ENCODE peak calls at places on chromosomes 16 and 17, in six cellular contexts. Z is uterus, N is sigmoid colon, C is heart right ventricle, W is epithelial cell of esophagus, D is fibroblast of lung. A is an unnamed sample.

GRCh38 chr16:26391833-26392232 is 674.9 kb upstream of the C16orf82 start:
- DNase-seq in Z (no peak), N (no peak), C (no peak), W (no peak), D (no peak), A (no peak)

GRCh38 chr16:67967956-67968439 is 439 bp downstream of the SLC12A4 start:
- DNase-seq in Z (peak; percentile 65), N (no peak), C (peak; percentile 68), W (peak; percentile 21), D (peak; percentile 39), A (no peak)

GRCh38 chr16:87809150-87809902 is 43.5 kb upstream of the KLHDC4 start:
- DNase-seq in Z (no peak), N (no peak), C (no peak), W (no peak), D (no peak), A (peak; percentile 16)

GRCh38 chr17:61532818-61533217 is 58.2 kb downstream of the NACA2 start:
- DNase-seq in Z (no peak), N (no peak), C (no peak), W (no peak), D (no peak), A (no peak)

GRCh38 chr17:81999587-81999974 is 22.2 kb downstream of the ASPSCR1 start:
- DNase-seq in Z (no peak), N (no peak), C (no peak), W (no peak), D (no peak), A (no peak)

GRCh38 chr17:74192950-74193781 is 10.3 kb upstream of the RPL38 start:
- DNase-seq in Z (no peak), N (peak; percentile 90), C (peak; percentile 40), W (peak; percentile 69), D (peak; percentile 71), A (no peak)

GRCh38 chr16:82197540-82198240 is 27.7 kb upstream of the MPHOSPH6 start:
- DNase-seq in Z (peak; percentile 48), N (no peak), C (no peak), W (peak; percentile 96), D (no peak), A (peak; percentile 67)

GRCh38 chr17:80063815-80064585 is 27.6 kb downstream of the CCDC40 start:
- DNase-seq in Z (peak; percentile 64), N (peak; percentile 90), C (peak; percentile 38), W (peak; percentile 66), D (peak; percentile 87), A (peak; percentile 81)

GRCh38 chr16:85199069-85199725 is 86.9 kb upstream of the CIBAR2 start:
- DNase-seq in Z (no peak), N (no peak), C (no peak), W (no peak), D (no peak), A (no peak)

GRCh38 chr16:28845173-28846079 is 722 bp downstream of the TUFM start:
- DNase-seq in Z (no peak), N (no peak), C (no peak), W (peak; percentile 62), D (no peak), A (peak; percentile 44)

GRCh38 chr17:45227631-45228120 is 6.0 kb downstream of the FMNL1 start:
- DNase-seq in Z (no peak), N (no peak), C (no peak), W (no peak), D (no peak), A (no peak)

GRCh38 chr16:22257440-22257839 is 39.8 kb upstream of the POLR3E start:
- DNase-seq in Z (no peak), N (no peak), C (no peak), W (no peak), D (no peak), A (no peak)

GRCh38 chr17:1958134-1958881 is 66.8 kb downstream of the RTN4RL1 start:
- DNase-seq in Z (no peak), N (no peak), C (no peak), W (no peak), D (no peak), A (no peak)

GRCh38 chr16:29835926-29836325 is 15.7 kb downstream of the MVP start:
- DNase-seq in Z (no peak), N (no peak), C (no peak), W (no peak), D (no peak), A (no peak)

GRCh38 chr16:11743308-11744074 is 834 bp upstream of the TXNDC11 start:
- DNase-seq in Z (peak; percentile 44), N (peak; percentile 83), C (no peak), W (peak; percentile 65), D (peak; percentile 68), A (peak; percentile 76)

GRCh38 chr17:9465216-9465921 is 110.3 kb downstream of the STX8 start:
- DNase-seq in Z (no peak), N (no peak), C (no peak), W (peak; percentile 82), D (peak; percentile 71), A (peak; percentile 87)

GRCh38 chr17:19454074-19454473 is 43.0 kb downstream of the RNF112 start:
- DNase-seq in Z (no peak), N (no peak), C (no peak), W (no peak), D (no peak), A (no peak)

GRCh38 chr17:19306160-19307111 is 56.1 kb downstream of the B9D1 start:
- DNase-seq in Z (no peak), N (peak; percentile 66), C (no peak), W (no peak), D (no peak), A (no peak)

GRCh38 chr16:16045879-16046278 is 96.5 kb downstream of the ABCC1 start:
- DNase-seq in Z (no peak), N (no peak), C (no peak), W (no peak), D (no peak), A (no peak)

GRCh38 chr17:41733348-41734138 is 900 bp downstream of the HAP1 start:
- DNase-seq in Z (no peak), N (no peak), C (no peak), W (no peak), D (no peak), A (no peak)

GRCh38 chr17:58932956-58933355 is 173.7 kb downstream of the TRIM37 start:
- DNase-seq in Z (no peak), N (no peak), C (no peak), W (peak; percentile 51), D (no peak), A (no peak)

GRCh38 chr16:14362774-14363371 is 267.2 kb downstream of the PARN start:
- DNase-seq in Z (no peak), N (peak; percentile 72), C (no peak), W (peak; percentile 36), D (peak; percentile 51), A (peak; percentile 29)

GRCh38 chr17:40528692-40529417 is 27.4 kb upstream of the TNS4 start:
- DNase-seq in Z (peak; percentile 11), N (peak; percentile 17), C (no peak), W (no peak), D (no peak), A (no peak)

GRCh38 chr17:78122221-78122990 is 6.1 kb downstream of the TMC6 start:
- DNase-seq in Z (no peak), N (no peak), C (peak; percentile 14), W (no peak), D (no peak), A (no peak)

GRCh38 chr16:31714899-31715504 is 158.6 kb upstream of the ZNF267 start:
- DNase-seq in Z (no peak), N (no peak), C (no peak), W (peak; percentile 16), D (no peak), A (no peak)

GRCh38 chr17:61150686-61151299 is 248.8 kb upstream of the TBX2 start:
- DNase-seq in Z (no peak), N (no peak), C (no peak), W (no peak), D (no peak), A (no peak)

GRCh38 chr17:42920922-42921321 is 20.3 kb downstream of the G6PC1 start:
- DNase-seq in Z (no peak), N (no peak), C (peak; percentile 45), W (no peak), D (no peak), A (peak; percentile 29)

GRCh38 chr16:89193021-89193575 is 7.2 kb downstream of the SLC22A31 start:
- DNase-seq in Z (no peak), N (no peak), C (peak; percentile 72), W (peak; percentile 78), D (no peak), A (no peak)

GRCh38 chr16:89195521-89196171 is 4.7 kb downstream of the SLC22A31 start:
- DNase-seq in Z (no peak), N (no peak), C (no peak), W (no peak), D (no peak), A (no peak)

GRCh38 chr16:89194340-89195311 is 5.7 kb downstream of the SLC22A31 start:
- DNase-seq in Z (no peak), N (no peak), C (no peak), W (no peak), D (no peak), A (no peak)

GRCh38 chr16:89191901-89192184 is 8.5 kb downstream of the SLC22A31 start:
- DNase-seq in Z (no peak), N (no peak), C (no peak), W (no peak), D (no peak), A (no peak)

GRCh38 chr16:89193576-89194293 is 6.6 kb downstream of the SLC22A31 start:
- DNase-seq in Z (no peak), N (no peak), C (no peak), W (no peak), D (no peak), A (no peak)
- H3K4me3 ChIP-seq in Z (no peak overlapping the region), N (no peak overlapping the region), C (no peak overlapping the region), W (no peak overlapping the region), D (no peak overlapping the region), A (no peak overlapping the region)

GRCh38 chr16:66441586-66442375 is 14.7 kb downstream of the BEAN1 start:
- DNase-seq in Z (no peak), N (no peak), C (no peak), W (peak; percentile 61), D (no peak), A (peak; percentile 64)

GRCh38 chr16:66442502-66443268 is 15.6 kb downstream of the BEAN1 start:
- DNase-seq in Z (no peak), N (no peak), C (no peak), W (no peak), D (no peak), A (no peak)

GRCh38 chr16:66443269-66443652 is 16.2 kb downstream of the BEAN1 start:
- DNase-seq in Z (no peak), N (no peak), C (no peak), W (no peak), D (no peak), A (no peak)

GRCh38 chr16:66446737-66447136 is 19.6 kb downstream of the BEAN1 start:
- DNase-seq in Z (no peak), N (peak; percentile 38), C (no peak), W (peak; percentile 49), D (no peak), A (no peak)

GRCh38 chr16:66444049-66444481 is 17.0 kb downstream of the BEAN1 start:
- DNase-seq in Z (no peak), N (no peak), C (no peak), W (no peak), D (no peak), A (no peak)
- TF ChIP-seq CTCF in Z (no peak), N (no peak), C (no peak), W (no peak), D (no peak), A (no peak)

GRCh38 chr16:62977876-62978275 is 941.6 kb upstream of the CDH8 start:
- DNase-seq in Z (no peak), N (no peak), C (no peak), W (peak; percentile 85), D (no peak), A (no peak)
- H3K4me3 ChIP-seq in Z (no peak overlapping the region), N (no peak overlapping the region), C (no peak overlapping the region), W (no peak overlapping the region), D (no peak overlapping the region), A (no peak overlapping the region)

GRCh38 chr17:6648181-6648580 is 3.2 kb downstream of the MED31 start:
- DNase-seq in Z (no peak), N (no peak), C (no peak), W (peak; percentile 60), D (no peak), A (no peak)
- TF ChIP-seq CTCF in Z (no peak), N (no peak), C (no peak), W (peak; percentile 77), D (peak; percentile 14), A (peak; percentile 15)